ENCODE peak calls at places on chromosomes 4 and X, in seven cellular contexts. One of them, this sample, is unnamed.

GRCh38 chr4:113222006-113222405 is 172.6 kb downstream of the ANK2 start:
- DNase-seq in stomach: no peak
- DNase-seq in HCT116: no peak
- DNase-seq in suprapubic skin: no peak
- DNase-seq in prostate gland: no peak
- DNase-seq in H1: no peak
- DNase-seq in sigmoid colon: no peak
- DNase-seq in this sample: no peak

GRCh38 chr4:84530871-84531270 is 31.8 kb upstream of the NKX6-1 start:
- DNase-seq in stomach: no peak
- DNase-seq in HCT116: no peak
- DNase-seq in suprapubic skin: no peak
- DNase-seq in prostate gland: no peak
- DNase-seq in H1: no peak
- DNase-seq in sigmoid colon: no peak
- DNase-seq in this sample: no peak

GRCh38 chr4:145723336-145723735 is 43.4 kb downstream of the C4orf51 start:
- DNase-seq in stomach: no peak
- DNase-seq in HCT116: no peak
- DNase-seq in suprapubic skin: no peak
- DNase-seq in prostate gland: no peak
- DNase-seq in H1: no peak
- DNase-seq in sigmoid colon: no peak
- DNase-seq in this sample: no peak

GRCh38 chr4:101262683-101263082 is 84.6 kb downstream of the PPP3CA start:
- DNase-seq in stomach: no peak
- DNase-seq in HCT116: no peak
- DNase-seq in suprapubic skin: no peak
- DNase-seq in prostate gland: no peak
- DNase-seq in H1: no peak
- DNase-seq in sigmoid colon: no peak
- DNase-seq in this sample: no peak

GRCh38 chr4:38025665-38026064 is 65.5 kb downstream of the PTTG2 start:
- DNase-seq in stomach: no peak
- DNase-seq in HCT116: no peak
- DNase-seq in suprapubic skin: no peak
- DNase-seq in prostate gland: no peak
- DNase-seq in H1: no peak
- DNase-seq in sigmoid colon: no peak
- DNase-seq in this sample: no peak

GRCh38 chr4:128477540-128477939 is 189.9 kb upstream of the PGRMC2 start:
- DNase-seq in stomach: no peak
- DNase-seq in HCT116: no peak
- DNase-seq in suprapubic skin: no peak
- DNase-seq in prostate gland: no peak
- DNase-seq in H1: no peak
- DNase-seq in sigmoid colon: no peak
- DNase-seq in this sample: peak; percentile 57

GRCh38 chrX:69177511-69178162 is 12.4 kb upstream of the PJA1 start:
- DNase-seq in stomach: no peak
- DNase-seq in HCT116: no peak
- DNase-seq in suprapubic skin: no peak
- DNase-seq in prostate gland: no peak
- DNase-seq in H1: no peak
- DNase-seq in sigmoid colon: no peak
- DNase-seq in this sample: no peak

GRCh38 chr4:126766266-126766665 is 866.5 kb upstream of the INTU start:
- DNase-seq in stomach: no peak
- DNase-seq in HCT116: no peak
- DNase-seq in suprapubic skin: no peak
- DNase-seq in prostate gland: no peak
- DNase-seq in H1: no peak
- DNase-seq in sigmoid colon: no peak
- DNase-seq in this sample: no peak

GRCh38 chr4:113024373-113024772 is 25.1 kb upstream of the ANK2 start:
- DNase-seq in stomach: no peak
- DNase-seq in HCT116: no peak
- DNase-seq in suprapubic skin: no peak
- DNase-seq in prostate gland: no peak
- DNase-seq in H1: no peak
- DNase-seq in sigmoid colon: no peak
- DNase-seq in this sample: no peak

GRCh38 chr4:158768577-158769174 is at the start of gene FNIP2:
- DNase-seq in stomach: peak; percentile 86
- DNase-seq in HCT116: peak; percentile 21
- DNase-seq in suprapubic skin: peak; percentile 87
- DNase-seq in prostate gland: peak; percentile 72
- DNase-seq in H1: no peak
- DNase-seq in sigmoid colon: peak; percentile 92
- DNase-seq in this sample: peak; percentile 96

GRCh38 chr4:138609943-138610350 is 367.8 kb upstream of the SLC7A11 start:
- DNase-seq in stomach: no peak
- DNase-seq in HCT116: no peak
- DNase-seq in suprapubic skin: no peak
- DNase-seq in prostate gland: no peak
- DNase-seq in H1: no peak
- DNase-seq in sigmoid colon: no peak
- DNase-seq in this sample: no peak

GRCh38 chr4:145960012-145960411 is 21.4 kb upstream of the ZNF827 start:
- DNase-seq in stomach: no peak
- DNase-seq in HCT116: no peak
- DNase-seq in suprapubic skin: no peak
- DNase-seq in prostate gland: no peak
- DNase-seq in H1: no peak
- DNase-seq in sigmoid colon: no peak
- DNase-seq in this sample: no peak

GRCh38 chr4:138561906-138562305 is 319.8 kb upstream of the SLC7A11 start:
- DNase-seq in stomach: no peak
- DNase-seq in HCT116: no peak
- DNase-seq in suprapubic skin: no peak
- DNase-seq in prostate gland: no peak
- DNase-seq in H1: no peak
- DNase-seq in sigmoid colon: peak; percentile 56
- DNase-seq in this sample: no peak

GRCh38 chr4:19329077-19329476 is 922.6 kb upstream of the SLIT2 start:
- DNase-seq in stomach: no peak
- DNase-seq in HCT116: no peak
- DNase-seq in suprapubic skin: no peak
- DNase-seq in prostate gland: no peak
- DNase-seq in H1: no peak
- DNase-seq in sigmoid colon: no peak
- DNase-seq in this sample: no peak

GRCh38 chrX:31499120-31499519 is 427.3 kb upstream of the FTHL17 start:
- DNase-seq in stomach: no peak
- DNase-seq in HCT116: no peak
- DNase-seq in suprapubic skin: no peak
- DNase-seq in prostate gland: no peak
- DNase-seq in H1: no peak
- DNase-seq in sigmoid colon: no peak
- DNase-seq in this sample: no peak

GRCh38 chr4:74440356-74440755 is 4.6 kb upstream of the AREG start:
- DNase-seq in stomach: no peak
- DNase-seq in HCT116: no peak
- DNase-seq in suprapubic skin: no peak
- DNase-seq in prostate gland: no peak
- DNase-seq in H1: no peak
- DNase-seq in sigmoid colon: no peak
- DNase-seq in this sample: no peak

GRCh38 chr4:65983062-65983461 is 312.8 kb upstream of the EPHA5 start:
- DNase-seq in stomach: no peak
- DNase-seq in HCT116: no peak
- DNase-seq in suprapubic skin: no peak
- DNase-seq in prostate gland: no peak
- DNase-seq in H1: no peak
- DNase-seq in sigmoid colon: no peak
- DNase-seq in this sample: no peak

GRCh38 chrX:30992381-30992904 is 79.4 kb downstream of the FTHL17 start:
- DNase-seq in stomach: peak; percentile 39
- DNase-seq in HCT116: no peak
- DNase-seq in suprapubic skin: no peak
- DNase-seq in prostate gland: peak; percentile 4
- DNase-seq in H1: no peak
- DNase-seq in sigmoid colon: no peak
- DNase-seq in this sample: no peak

GRCh38 chr4:72397314-72397713 is 171.7 kb downstream of the ADAMTS3 start:
- DNase-seq in stomach: no peak
- DNase-seq in HCT116: no peak
- DNase-seq in suprapubic skin: no peak
- DNase-seq in prostate gland: no peak
- DNase-seq in H1: no peak
- DNase-seq in sigmoid colon: no peak
- DNase-seq in this sample: peak; percentile 37

GRCh38 chr4:169184236-169184635 is 86.5 kb downstream of the SH3RF1 start:
- DNase-seq in stomach: no peak
- DNase-seq in HCT116: no peak
- DNase-seq in suprapubic skin: no peak
- DNase-seq in prostate gland: peak; percentile 55
- DNase-seq in H1: no peak
- DNase-seq in sigmoid colon: no peak
- DNase-seq in this sample: no peak

GRCh38 chrX:70166601-70167590 is 10.4 kb upstream of the DGAT2L6 start:
- DNase-seq in stomach: no peak
- DNase-seq in HCT116: peak; percentile 6
- DNase-seq in suprapubic skin: no peak
- DNase-seq in prostate gland: no peak
- DNase-seq in H1: no peak
- DNase-seq in sigmoid colon: no peak
- DNase-seq in this sample: no peak

GRCh38 chr4:1207603-1208265 is 35.4 kb upstream of the SPON2 start:
- DNase-seq in stomach: peak; percentile 66
- DNase-seq in HCT116: no peak
- DNase-seq in suprapubic skin: peak; percentile 83
- DNase-seq in prostate gland: no peak
- DNase-seq in H1: no peak
- DNase-seq in sigmoid colon: peak; percentile 90
- DNase-seq in this sample: peak; percentile 90
- TF ChIP-seq POLR2AphosphoS5 in stomach: peak; percentile 13
- TF ChIP-seq POLR2AphosphoS5 in HCT116: no peak
- TF ChIP-seq POLR2AphosphoS5 in suprapubic skin: no peak
- TF ChIP-seq POLR2AphosphoS5 in prostate gland: no peak
- TF ChIP-seq POLR2AphosphoS5 in H1: no peak
- TF ChIP-seq POLR2AphosphoS5 in sigmoid colon: no peak
- TF ChIP-seq POLR2AphosphoS5 in this sample: no peak

GRCh38 chr4:173211222-173211621 is 42.6 kb downstream of the GALNT7 start:
- DNase-seq in stomach: no peak
- DNase-seq in HCT116: no peak
- DNase-seq in suprapubic skin: no peak
- DNase-seq in prostate gland: no peak
- DNase-seq in H1: no peak
- DNase-seq in sigmoid colon: no peak
- DNase-seq in this sample: no peak
- H3K4me1 ChIP-seq in stomach: peaks cover 12% of the 10 kb centered on the region
- H3K4me1 ChIP-seq in HCT116: peaks cover 79% of the 10 kb centered on the region
- H3K4me1 ChIP-seq in suprapubic skin: peaks cover 13% of the 10 kb centered on the region
- H3K4me1 ChIP-seq in prostate gland: peaks cover 5% of the 10 kb centered on the region
- H3K4me1 ChIP-seq in H1: peaks cover 10% of the 10 kb centered on the region
- H3K4me1 ChIP-seq in sigmoid colon: peaks cover 22% of the 10 kb centered on the region
- H3K4me1 ChIP-seq in this sample: peaks cover 10% of the 10 kb centered on the region

GRCh38 chrX:24377911-24378468 is 17.6 kb downstream of the SUPT20HL1 start:
- DNase-seq in stomach: no peak
- DNase-seq in HCT116: no peak
- DNase-seq in suprapubic skin: no peak
- DNase-seq in prostate gland: no peak
- DNase-seq in H1: peak; percentile 44
- DNase-seq in sigmoid colon: no peak
- DNase-seq in this sample: no peak

GRCh38 chrX:24377195-24377594 is 16.8 kb downstream of the SUPT20HL1 start:
- DNase-seq in stomach: no peak
- DNase-seq in HCT116: no peak
- DNase-seq in suprapubic skin: no peak
- DNase-seq in prostate gland: no peak
- DNase-seq in H1: no peak
- DNase-seq in sigmoid colon: no peak
- DNase-seq in this sample: no peak

GRCh38 chrX:24378706-24379105 is 18.3 kb downstream of the SUPT20HL1 start:
- DNase-seq in stomach: no peak
- DNase-seq in HCT116: no peak
- DNase-seq in suprapubic skin: no peak
- DNase-seq in prostate gland: no peak
- DNase-seq in H1: no peak
- DNase-seq in sigmoid colon: no peak
- DNase-seq in this sample: no peak

GRCh38 chrX:24376403-24376802 is 16.0 kb downstream of the SUPT20HL1 start:
- DNase-seq in stomach: no peak
- DNase-seq in HCT116: no peak
- DNase-seq in suprapubic skin: no peak
- DNase-seq in prostate gland: no peak
- DNase-seq in H1: no peak
- DNase-seq in sigmoid colon: no peak
- DNase-seq in this sample: no peak

GRCh38 chrX:24380273-24381036 is 20.0 kb downstream of the SUPT20HL1 start:
- DNase-seq in stomach: no peak
- DNase-seq in HCT116: no peak
- DNase-seq in suprapubic skin: no peak
- DNase-seq in prostate gland: no peak
- DNase-seq in H1: no peak
- DNase-seq in sigmoid colon: no peak
- DNase-seq in this sample: no peak
- H3K27me3 ChIP-seq in stomach: no peaks in the 10 kb centered on the region
- H3K27me3 ChIP-seq in HCT116: peaks cover 7% of the 10 kb centered on the region
- H3K27me3 ChIP-seq in suprapubic skin: no peaks in the 10 kb centered on the region
- H3K27me3 ChIP-seq in prostate gland: no peaks in the 10 kb centered on the region
- H3K27me3 ChIP-seq in H1: no peaks in the 10 kb centered on the region
- H3K27me3 ChIP-seq in sigmoid colon: no peaks in the 10 kb centered on the region
- H3K27me3 ChIP-seq in this sample: no peaks in the 10 kb centered on the region

GRCh38 chr4:10109995-10110670 is 6.5 kb downstream of the WDR1 start:
- DNase-seq in stomach: no peak
- DNase-seq in HCT116: no peak
- DNase-seq in suprapubic skin: no peak
- DNase-seq in prostate gland: no peak
- DNase-seq in H1: no peak
- DNase-seq in sigmoid colon: no peak
- DNase-seq in this sample: no peak
- TF ChIP-seq POLR2AphosphoS5 in stomach: no peak
- TF ChIP-seq POLR2AphosphoS5 in HCT116: no peak
- TF ChIP-seq POLR2AphosphoS5 in suprapubic skin: no peak
- TF ChIP-seq POLR2AphosphoS5 in prostate gland: no peak
- TF ChIP-seq POLR2AphosphoS5 in H1: peak; percentile 92
- TF ChIP-seq POLR2AphosphoS5 in sigmoid colon: no peak
- TF ChIP-seq POLR2AphosphoS5 in this sample: no peak

DNA sequence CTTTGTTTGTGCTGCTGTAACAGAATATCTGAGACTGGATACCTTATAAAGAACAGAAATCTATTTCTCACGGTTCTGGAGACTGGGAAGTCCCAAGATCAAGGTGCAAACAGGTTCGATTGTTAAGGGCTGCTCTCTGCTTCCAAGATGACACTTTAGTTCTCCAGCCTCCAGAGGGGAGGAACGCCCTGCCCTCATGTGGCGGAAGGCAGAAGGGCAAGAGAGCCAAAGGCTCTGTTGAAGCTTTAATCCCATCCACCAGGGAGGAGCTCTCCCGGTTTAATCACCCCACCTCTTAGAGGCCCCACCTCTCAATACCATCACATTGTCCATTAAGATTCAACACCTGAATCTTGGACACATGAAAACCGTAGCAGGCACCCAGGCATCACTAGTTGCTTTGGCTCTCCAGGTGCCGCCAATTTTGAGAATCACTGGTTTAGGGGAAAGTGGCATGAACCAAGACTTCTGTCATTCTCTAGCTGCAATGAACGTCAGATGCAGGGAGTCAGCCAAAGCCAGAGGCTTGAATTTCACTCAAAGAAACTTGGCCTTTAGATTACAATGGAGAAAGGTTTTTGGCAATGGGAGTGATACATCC is 15.6 kb downstream of the FHL1 start:
- DNase-seq in stomach: peak; percentile 50
- DNase-seq in HCT116: peak; percentile 23
- DNase-seq in suprapubic skin: no peak
- DNase-seq in prostate gland: no peak
- DNase-seq in H1: no peak
- DNase-seq in sigmoid colon: peak; percentile 83
- DNase-seq in this sample: no peak
- H3K4me1 ChIP-seq in stomach: no peaks in the 10 kb centered on the region
- H3K4me1 ChIP-seq in HCT116: peaks cover 16% of the 10 kb centered on the region
- H3K4me1 ChIP-seq in suprapubic skin: peaks cover 3% of the 10 kb centered on the region
- H3K4me1 ChIP-seq in prostate gland: no peaks in the 10 kb centered on the region
- H3K4me1 ChIP-seq in H1: no peaks in the 10 kb centered on the region
- H3K4me1 ChIP-seq in sigmoid colon: peaks cover 84% of the 10 kb centered on the region
- H3K4me1 ChIP-seq in this sample: no peaks in the 10 kb centered on the region